ENCODE peak calls at places on chromosomes 7 and 10, in ten cellular contexts. K is activated T-cell treated with anti-CD3 and anti-CD28 coated beads, Interleukin-2, amount 50 U/mL, for 72 hours; B is ureter; G is SK-MEL-5; X is stimulated activated CD4-positive, alpha-beta T cell treated with anti-CD3 and anti-CD28 coated beads, Interleukin-4, amount 100 ng/mL, for 4 hours; M is cardiac fibroblast; R is left colon; O is Ammon's horn; I is heart right ventricle; W is AG09309. J is an unnamed sample.

GRCh38 chr7:36469236-36469635 is 79.6 kb downstream of the ANLN start:
- DNase-seq in K (no peak), B (no peak), G (no peak), X (no peak), M (no peak), R (no peak), O (no peak), I (no peak), W (no peak), J (no peak)

GRCh38 chr10:133010095-133010837 is 67.9 kb upstream of the CFAP46 start:
- DNase-seq in K (no peak), B (no peak), G (no peak), X (no peak), M (no peak), R (no peak), O (peak), I (no peak), W (no peak), J (no peak)

GRCh38 chr10:130579913-130580312 is 443.7 kb downstream of the GLRX3 start:
- DNase-seq in K (no peak), B (no peak), G (no peak), X (no peak), M (no peak), R (no peak), O (no peak), I (no peak), W (no peak), J (no peak)

GRCh38 chr10:34001087-34001580 is 666.7 kb upstream of the NRP1 start:
- DNase-seq in K (no peak), B (no peak), G (no peak), X (no peak), M (no peak), R (no peak), O (no peak), I (no peak), W (no peak), J (peak)

GRCh38 chr10:71978476-71978875 is 14.3 kb downstream of the CHST3 start:
- DNase-seq in K (no peak), B (no peak), G (no peak), X (no peak), M (no peak), R (no peak), O (no peak), I (no peak), W (no peak), J (no peak)

GRCh38 chr7:2309889-2310331 is 4.3 kb downstream of the SNX8 start:
- DNase-seq in K (no peak), B (no peak), G (peak), X (no peak), M (peak), R (no peak), O (no peak), I (no peak), W (no peak), J (no peak)

GRCh38 chr10:75048669-75049098 is 62.8 kb upstream of the SAMD8 start:
- DNase-seq in K (no peak), B (no peak), G (peak), X (no peak), M (peak), R (no peak), O (no peak), I (no peak), W (no peak), J (no peak)

GRCh38 chr10:122427280-122427679 is 27.2 kb upstream of the ARMS2 start:
- DNase-seq in K (no peak), B (no peak), G (no peak), X (no peak), M (no peak), R (no peak), O (no peak), I (no peak), W (no peak), J (no peak)

GRCh38 chr7:150417863-150418262 is 32.6 kb upstream of the GIMAP8 start:
- DNase-seq in K (no peak), B (no peak), G (peak), X (no peak), M (no peak), R (no peak), O (no peak), I (no peak), W (no peak), J (no peak)

GRCh38 chr7:84722086-84722485 is 464.8 kb downstream of the SEMA3D start:
- DNase-seq in K (no peak), B (no peak), G (no peak), X (no peak), M (peak), R (no peak), O (no peak), I (no peak), W (peak), J (no peak)

GRCh38 chr7:44073664-44074348 is 8.4 kb upstream of the PGAM2 start:
- DNase-seq in K (peak), B (no peak), G (no peak), X (no peak), M (peak), R (peak), O (peak), I (peak), W (no peak), J (no peak)

GRCh38 chr7:157553256-157553655 is 216.5 kb downstream of the DNAJB6 start:
- DNase-seq in K (no peak), B (no peak), G (no peak), X (no peak), M (no peak), R (no peak), O (no peak), I (no peak), W (no peak), J (no peak)

GRCh38 chr10:52313350-52314006 is 603 bp upstream of the DKK1 start:
- DNase-seq in K (no peak), B (no peak), G (no peak), X (no peak), M (no peak), R (no peak), O (no peak), I (no peak), W (no peak), J (no peak)

GRCh38 chr7:831596-832291 is 532 bp upstream of the SUN1 start:
- DNase-seq in K (peak), B (no peak), G (peak), X (no peak), M (peak), R (no peak), O (no peak), I (no peak), W (peak), J (no peak)

GRCh38 chr10:5090551-5090950 is 3.7 kb upstream of the AKR1C3 start:
- DNase-seq in K (no peak), B (no peak), G (no peak), X (no peak), M (peak), R (no peak), O (no peak), I (no peak), W (no peak), J (no peak)

GRCh38 chr7:69967152-69967591 is 368.9 kb downstream of the AUTS2 start:
- DNase-seq in K (no peak), B (no peak), G (no peak), X (no peak), M (no peak), R (no peak), O (peak), I (peak), W (no peak), J (no peak)